ENCODE peak calls at places on chromosomes 1 and 21, in eight cellular contexts. U, Z, J, H, C, Q, M and R are unnamed samples.

GRCh38 chr1:203153051-203153988 is 22.3 kb downstream of the MYBPH start:
- DNase-seq in Q (no peak), C (no peak), H (no peak), U (no peak), Z (no peak), J (no peak), M (peak; percentile 67), R (no peak)

GRCh38 chr1:198258491-198258890 is 101.7 kb downstream of the NEK7 start:
- DNase-seq in Q (no peak), Z (no peak), H (no peak), U (no peak), M (no peak), J (no peak), C (no peak), R (no peak)

GRCh38 chr1:28056129-28056925 is 32.1 kb downstream of the EYA3 start:
- DNase-seq in M (no peak), Q (peak; percentile 77), C (no peak), U (peak; percentile 32), Z (no peak), J (no peak), H (no peak), R (peak; percentile 26)

GRCh38 chr1:119008483-119009299 is 20.5 kb upstream of the TBX15 start:
- DNase-seq in J (no peak), Z (peak; percentile 72), C (peak; percentile 2), U (peak; percentile 30), M (no peak), H (peak; percentile 66), Q (no peak), R (no peak)

GRCh38 chr1:35885961-35886558 is 3.1 kb downstream of the AGO1 start:
- DNase-seq in Z (no peak), M (no peak), H (peak; percentile 19), C (no peak), Q (no peak), J (no peak), U (peak; percentile 6), R (no peak)

GRCh38 chr21:40049959-40050290 is 182.7 kb downstream of the PCP4 start:
- DNase-seq in J (no peak), H (no peak), M (no peak), C (peak; percentile 85), U (no peak), Z (no peak), Q (no peak), R (no peak)

GRCh38 chr1:181482521-181483083 is 715 bp upstream of the CACNA1E start:
- DNase-seq in J (no peak), Q (no peak), U (no peak), Z (no peak), C (peak; percentile 38), M (peak; percentile 60), H (no peak), R (no peak)

GRCh38 chr1:15218287-15219279 is 28.4 kb upstream of the FHAD1 start:
- DNase-seq in C (no peak), J (no peak), U (no peak), Q (peak; percentile 50), M (no peak), H (peak; percentile 14), Z (peak; percentile 79), R (no peak)

GRCh38 chr1:93694039-93694438 is 12.4 kb upstream of the BCAR3 start:
- DNase-seq in M (no peak), Q (no peak), C (no peak), Z (peak; percentile 60), H (no peak), U (no peak), J (no peak), R (no peak)

GRCh38 chr1:214685906-214686305 is 82.9 kb downstream of the CENPF start:
- DNase-seq in H (no peak), Q (no peak), M (no peak), Z (no peak), C (peak; percentile 7), U (no peak), J (no peak), R (no peak)

GRCh38 chr1:41810446-41810845 is 108.3 kb downstream of the HIVEP3 start:
- DNase-seq in C (no peak), U (no peak), Z (peak; percentile 43), Q (no peak), J (no peak), H (peak; percentile 62), M (no peak), R (peak; percentile 31)

GRCh38 chr1:109918077-109918606 is 7.5 kb downstream of the CSF1 start:
- DNase-seq in C (no peak), H (peak; percentile 36), Q (no peak), J (no peak), U (no peak), Z (no peak), M (no peak), R (no peak)

GRCh38 chr1:62875676-62876075 is 91.7 kb downstream of the ATG4C start:
- DNase-seq in C (no peak), Q (no peak), M (no peak), H (no peak), Z (no peak), U (no peak), J (no peak), R (no peak)

GRCh38 chr1:30511563-30512252 is 211.7 kb downstream of the MATN1 start:
- DNase-seq in C (no peak), H (no peak), M (no peak), Z (no peak), J (no peak), U (no peak), Q (no peak), R (no peak)

GRCh38 chr1:41327383-41327999 is 33.7 kb upstream of the FOXO6 start:
- DNase-seq in U (no peak), M (no peak), Q (no peak), C (no peak), H (no peak), Z (no peak), J (no peak), R (no peak)

GRCh38 chr1:62250126-62250726 is 55.6 kb downstream of the L1TD1 start:
- DNase-seq in Z (no peak), H (no peak), J (no peak), Q (no peak), U (no peak), M (no peak), C (no peak), R (no peak)

GRCh38 chr1:205748398-205749093 is 1.4 kb downstream of the NUCKS1 start:
- DNase-seq in M (no peak), H (peak; percentile 48), J (no peak), Q (no peak), Z (peak; percentile 78), C (peak; percentile 22), U (peak; percentile 27), R (peak; percentile 10)

GRCh38 chr1:186564558-186564957 is 103.6 kb upstream of the PDC start:
- DNase-seq in C (no peak), Z (no peak), J (no peak), Q (no peak), U (no peak), H (no peak), M (no peak), R (no peak)

GRCh38 chr1:151493042-151493441 is 18.1 kb upstream of the CGN start:
- DNase-seq in C (no peak), Z (no peak), Q (no peak), U (no peak), J (no peak), M (no peak), H (no peak), R (no peak)

GRCh38 chr21:43025636-43026180 is 49.9 kb downstream of the CBS start:
- DNase-seq in M (no peak), J (no peak), C (no peak), Q (no peak), H (no peak), Z (no peak), U (no peak), R (no peak)

GRCh38 chr1:205658943-205659581 is 21.2 kb downstream of the SLC45A3 start:
- DNase-seq in U (no peak), Q (no peak), J (peak; percentile 81), C (peak; percentile 81), M (peak; percentile 81), Z (peak; percentile 86), H (peak; percentile 86), R (peak; percentile 70)

GRCh38 chr21:45131537-45131999 is 57.2 kb downstream of the ADARB1 start:
- DNase-seq in Q (no peak), M (no peak), Z (no peak), J (no peak), C (no peak), U (no peak), H (no peak), R (no peak)

GRCh38 chr1:74498901-74499300 is 13.5 kb downstream of the LRRC53 start:
- DNase-seq in H (no peak), M (no peak), Z (no peak), Q (no peak), J (no peak), C (no peak), U (no peak), R (no peak)

GRCh38 chr21:25639167-25639921 is at the start of gene JAM2:
- DNase-seq in H (peak; percentile 42), C (peak; percentile 32), M (peak; percentile 64), U (no peak), Z (no peak), J (peak; percentile 62), Q (no peak), R (peak; percentile 45)

GRCh38 chr1:30778156-30778978 is 20.8 kb upstream of the LAPTM5 start:
- DNase-seq in H (peak; percentile 67), Q (no peak), Z (no peak), C (peak; percentile 62), J (no peak), M (peak; percentile 44), U (peak; percentile 18), R (no peak)

GRCh38 chr1:186629341-186629740 is 50.9 kb downstream of the PTGS2 start:
- DNase-seq in M (no peak), J (no peak), Z (no peak), Q (no peak), U (no peak), H (no peak), C (no peak), R (no peak)

GRCh38 chr1:230707732-230708630 is 5.9 kb downstream of the AGT start:
- DNase-seq in J (no peak), U (no peak), Q (no peak), C (no peak), M (no peak), H (no peak), Z (no peak), R (no peak)

GRCh38 chr1:63775418-63776127 is 1.8 kb downstream of the ROR1 start:
- DNase-seq in U (peak; percentile 23), Q (no peak), M (no peak), J (no peak), H (peak; percentile 74), C (no peak), Z (peak; percentile 44), R (no peak)

GRCh38 chr1:22869325-22869724 is 103.3 kb downstream of the LACTBL1 start:
- DNase-seq in J (no peak), Z (no peak), Q (no peak), U (no peak), C (no peak), H (no peak), M (no peak), R (no peak)

GRCh38 chr1:70714149-70714548 is 303.1 kb downstream of the CTH start:
- DNase-seq in U (no peak), Z (no peak), C (no peak), Q (no peak), H (no peak), J (no peak), M (no peak), R (no peak)

GRCh38 chr1:45589861-45590260 is 6.0 kb downstream of the NASP start:
- DNase-seq in Z (no peak), H (no peak), U (no peak), Q (no peak), M (no peak), J (no peak), C (no peak), R (no peak)

GRCh38 chr1:87957331-87957730 is 628.7 kb downstream of the LMO4 start:
- DNase-seq in C (no peak), J (no peak), U (no peak), H (no peak), M (no peak), Z (no peak), Q (no peak), R (no peak)

GRCh38 chr1:39933956-39934941 is 20.7 kb upstream of the MFSD2A start:
- DNase-seq in U (no peak), C (no peak), Z (peak; percentile 64), Q (peak; percentile 97), J (peak; percentile 57), H (no peak), M (no peak), R (no peak)

GRCh38 chr1:19312782-19313635 is 883 bp downstream of the SLC66A1 start:
- DNase-seq in Z (no peak), J (no peak), M (no peak), Q (peak; percentile 23), H (no peak), C (no peak), U (no peak), R (no peak)